ENCODE peak calls at places on chromosome 7, in five cellular contexts. A is fibroblast of lung, J is fibroblast of the aortic adventitia, F is coronary artery, E is globus pallidus. R is an unnamed sample.

GRCh38 chr7:35658602-35659201 is 36.2 kb downstream of the HERPUD2 start:
- DNase-seq in F (no peak), A (no peak), J (no peak), E (no peak), R (no peak)

GRCh38 chr7:17134786-17135185 is 163.7 kb upstream of the AHR start:
- DNase-seq in A (no peak), E (no peak), J (no peak), F (no peak), R (no peak)

GRCh38 chr7:156832195-156832877 is 60.6 kb downstream of the LMBR1 start:
- DNase-seq in F (no peak), E (no peak), A (no peak), J (no peak), R (peak; percentile 1)

GRCh38 chr7:149292101-149292823 is 30.3 kb downstream of the ZNF783 start:
- DNase-seq in F (no peak), A (no peak), J (no peak), E (no peak), R (no peak)

GRCh38 chr7:103524042-103524907 is 78.3 kb upstream of the SLC26A5 start:
- DNase-seq in F (no peak), E (peak; percentile 86), A (peak; percentile 66), J (peak; percentile 68), R (peak; percentile 94)

GRCh38 chr7:151087247-151088018 is 1.2 kb downstream of the AGAP3 start:
- DNase-seq in E (peak; percentile 69), A (peak; percentile 62), F (no peak), J (peak; percentile 62), R (peak; percentile 52)

GRCh38 chr7:50393547-50394252 is 56.5 kb downstream of the FIGNL1 start:
- DNase-seq in E (no peak), A (no peak), J (no peak), F (no peak), R (no peak)

GRCh38 chr7:19146699-19147098 is 1.5 kb upstream of the FERD3L start:
- DNase-seq in E (no peak), F (no peak), J (peak; percentile 50), A (peak; percentile 40), R (no peak)

GRCh38 chr7:36604801-36605200 is 119.5 kb downstream of the AOAH start:
- DNase-seq in A (no peak), F (no peak), J (no peak), E (no peak), R (no peak)

GRCh38 chr7:98702021-98702420 is 84.9 kb downstream of the NPTX2 start:
- DNase-seq in F (no peak), J (no peak), A (no peak), E (no peak), R (no peak)

GRCh38 chr7:91504919-91505318 is 240.7 kb downstream of the FZD1 start:
- DNase-seq in F (no peak), A (no peak), J (no peak), E (no peak), R (no peak)

GRCh38 chr7:44650772-44651171 is 44.3 kb downstream of the OGDH start:
- DNase-seq in F (no peak), J (no peak), A (no peak), E (no peak), R (no peak)

GRCh38 chr7:36204044-36204663 is 51.1 kb downstream of the EEPD1 start:
- DNase-seq in J (no peak), E (no peak), A (no peak), F (no peak), R (no peak)

GRCh38 chr7:149766215-149766614 is 7.2 kb downstream of the ZNF467 start:
- DNase-seq in E (no peak), J (no peak), A (no peak), F (no peak), R (no peak)

GRCh38 chr7:38673795-38674194 is 42.6 kb upstream of the AMPH start:
- DNase-seq in E (no peak), F (no peak), A (peak; percentile 94), J (peak; percentile 93), R (no peak)

GRCh38 chr7:77330169-77330882 is 85.8 kb downstream of the GSAP start:
- DNase-seq in E (no peak), J (no peak), A (no peak), F (no peak), R (peak; percentile 59)

GRCh38 chr7:21944616-21945373 is 904 bp downstream of the CDCA7L start:
- DNase-seq in F (no peak), A (no peak), J (no peak), E (peak; percentile 50), R (peak; percentile 20)

GRCh38 chr7:41824284-41824683 is 121.4 kb upstream of the INHBA start:
- DNase-seq in J (no peak), E (no peak), A (peak; percentile 18), F (no peak), R (no peak)

GRCh38 chr7:24715661-24716479 is 41.4 kb downstream of the GSDME start:
- DNase-seq in A (peak; percentile 54), E (peak; percentile 26), J (no peak), F (no peak), R (peak; percentile 46)

GRCh38 chr7:919924-920341 is 34.5 kb downstream of the ADAP1 start:
- DNase-seq in E (no peak), A (no peak), J (no peak), F (no peak), R (no peak)

GRCh38 chr7:44769381-44770209 is 20.9 kb downstream of the ZMIZ2 start:
- DNase-seq in J (peak; percentile 73), A (peak; percentile 68), E (peak; percentile 13), F (no peak), R (peak; percentile 39)

GRCh38 chr7:151351967-151352366 is 10.4 kb downstream of the NUB1 start:
- DNase-seq in J (no peak), F (no peak), A (no peak), E (no peak), R (peak; percentile 30)

GRCh38 chr7:12385364-12385786 is 18.3 kb downstream of the VWDE start:
- DNase-seq in F (no peak), E (no peak), J (no peak), A (no peak), R (no peak)

GRCh38 chr7:158885624-158886023 is 29.3 kb downstream of the DYNC2I1 start:
- DNase-seq in J (peak; percentile 18), A (peak; percentile 29), F (no peak), E (no peak), R (no peak)

GRCh38 chr7:67659066-67659465 is 662.4 kb downstream of the TYW1 start:
- DNase-seq in E (no peak), A (no peak), J (no peak), F (no peak), R (no peak)